ENCODE peak calls at places on chromosomes 11 and 22, in ten cellular contexts. K is suprapubic skin, N is breast epithelium, V is stomach, Z is transverse colon, Q is Panc1, T is HL-60, U is GM12891, H is prostate gland, F is spleen. B is an unnamed sample.

GRCh38 chr22:37138879-37139561 is 10.7 kb downstream of the IL2RB start:
- DNase-seq in K (no peak), N (no peak), V (no peak), Z (no peak), Q (no peak), T (no peak), U (no peak), H (no peak), F (no peak), B (no peak)

GRCh38 chr22:50733521-50734342 is 4.3 kb upstream of the ACR start:
- DNase-seq in K (peak), N (peak), V (no peak), Z (peak), Q (no peak), T (no peak), U (no peak), H (no peak), F (peak), B (no peak)

GRCh38 chr11:86617502-86617901 is 54.9 kb downstream of the ME3 start:
- DNase-seq in K (no peak), N (no peak), V (no peak), Z (no peak), Q (no peak), T (no peak), U (no peak), H (no peak), F (no peak), B (no peak)

GRCh38 chr11:75051043-75051442 is 45.6 kb downstream of the OR2AT4 start:
- DNase-seq in K (no peak), N (no peak), V (no peak), Z (no peak), Q (no peak), T (no peak), U (no peak), H (no peak), F (no peak), B (no peak)

GRCh38 chr11:78562398-78562797 is 12.3 kb downstream of the NARS2 start:
- DNase-seq in K (no peak), N (no peak), V (no peak), Z (no peak), Q (no peak), T (no peak), U (no peak), H (no peak), F (no peak), B (no peak)

GRCh38 chr22:36193171-36193570 is 8.4 kb downstream of the APOL4 start:
- DNase-seq in K (no peak), N (no peak), V (no peak), Z (no peak), Q (no peak), T (no peak), U (no peak), H (no peak), F (no peak), B (no peak)

GRCh38 chr11:416051-416756 is 1.4 kb upstream of the SIGIRR start:
- DNase-seq in K (no peak), N (no peak), V (no peak), Z (peak), Q (no peak), T (no peak), U (no peak), H (no peak), F (no peak), B (no peak)

GRCh38 chr11:45252134-45252856 is 33.8 kb downstream of the SYT13 start:
- DNase-seq in K (no peak), N (no peak), V (peak), Z (peak), Q (no peak), T (peak), U (peak), H (no peak), F (no peak), B (no peak)

GRCh38 chr11:27075192-27075591 is 34.6 kb downstream of the BBOX1 start:
- DNase-seq in K (no peak), N (no peak), V (no peak), Z (no peak), Q (no peak), T (no peak), U (no peak), H (no peak), F (no peak), B (no peak)

GRCh38 chr11:16902182-16902581 is 112.0 kb downstream of the PLEKHA7 start:
- DNase-seq in K (no peak), N (no peak), V (no peak), Z (no peak), Q (no peak), T (no peak), U (no peak), H (no peak), F (no peak), B (no peak)

GRCh38 chr11:46120361-46120710 is 918 bp downstream of the PHF21A start:
- DNase-seq in K (peak), N (no peak), V (no peak), Z (peak), Q (no peak), T (no peak), U (no peak), H (no peak), F (peak), B (no peak)

GRCh38 chr11:33690290-33691050 is 10.2 kb downstream of the C11orf91 start:
- DNase-seq in K (peak), N (no peak), V (peak), Z (no peak), Q (peak), T (no peak), U (no peak), H (no peak), F (no peak), B (no peak)

GRCh38 chr11:33735166-33735425 is 1.1 kb downstream of the CD59 start:
- DNase-seq in K (no peak), N (no peak), V (no peak), Z (no peak), Q (no peak), T (no peak), U (no peak), H (no peak), F (no peak), B (no peak)

GRCh38 chr11:17734418-17734911 is at the start of gene KCNC1:
- DNase-seq in K (peak), N (peak), V (no peak), Z (no peak), Q (no peak), T (no peak), U (no peak), H (no peak), F (peak), B (no peak)

GRCh38 chr11:128707671-128708070 is 13.8 kb downstream of the FLI1 start:
- DNase-seq in K (no peak), N (no peak), V (no peak), Z (no peak), Q (no peak), T (no peak), U (no peak), H (no peak), F (no peak), B (no peak)

GRCh38 chr11:77082838-77083552 is 16.2 kb downstream of the CAPN5 start:
- DNase-seq in K (peak), N (peak), V (peak), Z (peak), Q (no peak), T (no peak), U (no peak), H (no peak), F (peak), B (no peak)

GRCh38 chr11:77052531-77052930 is 14.2 kb upstream of the CAPN5 start:
- DNase-seq in K (no peak), N (no peak), V (no peak), Z (no peak), Q (no peak), T (no peak), U (no peak), H (no peak), F (no peak), B (no peak)

GRCh38 chr11:34632105-34632780 is 11.3 kb downstream of the EHF start:
- DNase-seq in K (no peak), N (no peak), V (peak), Z (no peak), Q (no peak), T (no peak), U (no peak), H (peak), F (no peak), B (no peak)

GRCh38 chr11:93719310-93719709 is 22.0 kb downstream of the TAF1D start:
- DNase-seq in K (no peak), N (no peak), V (no peak), Z (no peak), Q (no peak), T (no peak), U (no peak), H (no peak), F (no peak), B (no peak)

GRCh38 chr11:78138694-78139421 is 568 bp downstream of the ALG8 start:
- DNase-seq in K (no peak), N (no peak), V (peak), Z (peak), Q (no peak), T (no peak), U (no peak), H (no peak), F (no peak), B (no peak)

GRCh38 chr11:115222863-115223530 is 281.2 kb downstream of the CADM1 start:
- DNase-seq in K (no peak), N (no peak), V (no peak), Z (no peak), Q (no peak), T (no peak), U (no peak), H (no peak), F (no peak), B (no peak)

GRCh38 chr22:33835196-33835788 is 85.0 kb downstream of the LARGE1 start:
- DNase-seq in K (no peak), N (no peak), V (no peak), Z (peak), Q (no peak), T (no peak), U (no peak), H (peak), F (no peak), B (no peak)

GRCh38 chr11:2758751-2759150 is 59.0 kb upstream of the KCNQ1OT1 start:
- DNase-seq in K (peak), N (peak), V (no peak), Z (peak), Q (no peak), T (no peak), U (no peak), H (no peak), F (peak), B (no peak)

GRCh38 chr11:88246680-88247079 is 71.4 kb upstream of the RAB38 start:
- DNase-seq in K (no peak), N (no peak), V (no peak), Z (no peak), Q (no peak), T (no peak), U (no peak), H (no peak), F (no peak), B (no peak)

GRCh38 chr11:128021304-128022006 is 565.9 kb downstream of the ETS1 start:
- DNase-seq in K (no peak), N (no peak), V (no peak), Z (no peak), Q (no peak), T (no peak), U (no peak), H (peak), F (no peak), B (no peak)

GRCh38 chr11:68527585-68527984 is 67.0 kb downstream of the PPP6R3 start:
- DNase-seq in K (no peak), N (no peak), V (no peak), Z (no peak), Q (no peak), T (no peak), U (no peak), H (no peak), F (no peak), B (no peak)

GRCh38 chr22:43862074-43862881 is at the start of gene SULT4A1:
- DNase-seq in K (no peak), N (peak), V (no peak), Z (no peak), Q (peak), T (no peak), U (no peak), H (no peak), F (peak), B (no peak)

GRCh38 chr11:41943671-41944070 is 484.2 kb upstream of the LRRC4C start:
- DNase-seq in K (no peak), N (no peak), V (no peak), Z (no peak), Q (no peak), T (no peak), U (no peak), H (no peak), F (no peak), B (no peak)

GRCh38 chr11:3205261-3206127 is 13.1 kb downstream of the MRGPRG start:
- DNase-seq in K (no peak), N (no peak), V (no peak), Z (no peak), Q (no peak), T (no peak), U (no peak), H (no peak), F (peak), B (no peak)

GRCh38 chr11:7252683-7253213 is 1.0 kb downstream of the SYT9 start:
- DNase-seq in K (no peak), N (peak), V (no peak), Z (no peak), Q (no peak), T (no peak), U (no peak), H (no peak), F (no peak), B (no peak)
- TF ChIP-seq POLR2AphosphoS5 in K (no peak), N (no peak), V (no peak), Z (no peak), Q (no peak), T (no peak), U (no peak), H (no peak), F (no peak), B (no peak)

GRCh38 chr22:18076060-18076497 is 1.7 kb upstream of the PEX26 start:
- DNase-seq in K (no peak), N (no peak), V (peak), Z (peak), Q (peak), T (peak), U (no peak), H (peak), F (no peak), B (peak)
- TF ChIP-seq POLR2AphosphoS5 in K (no peak), N (peak), V (no peak), Z (no peak), Q (no peak), T (no peak), U (no peak), H (peak), F (no peak), B (no peak)

GRCh38 chr11:96342971-96343711 is at the start of gene MAML2:
- DNase-seq in K (peak), N (peak), V (peak), Z (peak), Q (peak), T (peak), U (peak), H (peak), F (peak), B (peak)
- TF ChIP-seq POLR2AphosphoS5 in K (no peak), N (peak), V (no peak), Z (peak), Q (no peak), T (no peak), U (no peak), H (peak), F (peak), B (no peak)

GRCh38 chr11:119882316-119882715 is 153.3 kb upstream of the NECTIN1 start:
- DNase-seq in K (no peak), N (no peak), V (no peak), Z (no peak), Q (no peak), T (no peak), U (no peak), H (no peak), F (peak), B (no peak)

GRCh38 chr11:119878990-119879389 is 150.0 kb upstream of the NECTIN1 start:
- DNase-seq in K (no peak), N (no peak), V (no peak), Z (no peak), Q (no peak), T (no peak), U (no peak), H (no peak), F (no peak), B (no peak)

GRCh38 chr11:119880143-119880542 is 151.1 kb upstream of the NECTIN1 start:
- DNase-seq in K (no peak), N (no peak), V (peak), Z (no peak), Q (no peak), T (no peak), U (no peak), H (no peak), F (peak), B (no peak)

GRCh38 chr11:119876841-119877240 is 147.8 kb upstream of the NECTIN1 start:
- DNase-seq in K (no peak), N (no peak), V (no peak), Z (no peak), Q (no peak), T (no peak), U (no peak), H (no peak), F (peak), B (no peak)

GRCh38 chr11:119880873-119881272 is 151.9 kb upstream of the NECTIN1 start:
- DNase-seq in K (no peak), N (no peak), V (no peak), Z (no peak), Q (no peak), T (no peak), U (no peak), H (no peak), F (peak), B (no peak)
- TF ChIP-seq POLR2AphosphoS5 in K (no peak), N (no peak), V (no peak), Z (no peak), Q (no peak), T (no peak), U (no peak), H (no peak), F (no peak), B (no peak)

DNA sequence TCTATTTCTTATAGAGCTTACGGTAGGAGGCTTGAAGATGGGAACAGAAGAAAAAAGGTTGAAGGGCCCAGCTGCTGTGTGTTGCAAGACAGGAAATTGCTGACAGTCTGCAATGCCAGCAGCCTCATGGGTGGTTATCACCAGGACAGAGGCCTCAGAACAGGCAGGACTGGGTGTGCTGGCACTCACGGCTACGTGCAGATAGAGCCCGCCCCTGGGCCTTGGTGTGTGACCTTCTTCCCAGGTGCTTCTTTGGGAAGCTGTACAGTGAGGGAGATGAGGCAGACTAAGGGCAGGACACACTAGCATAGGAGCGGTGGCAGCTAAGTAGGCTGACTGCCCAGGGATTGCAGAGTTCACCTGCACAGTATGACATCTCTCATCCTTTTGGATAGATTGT is 12.6 kb downstream of the PRAME start:
- DNase-seq in K (no peak), N (no peak), V (no peak), Z (no peak), Q (no peak), T (peak), U (no peak), H (no peak), F (no peak), B (no peak)
- TF ChIP-seq POLR2AphosphoS5 in K (no peak), N (no peak), V (no peak), Z (no peak), Q (no peak), T (peak), U (no peak), H (no peak), F (no peak), B (no peak)

GRCh38 chr22:48429621-48430020 is 1398.1 kb downstream of the BRD1 start:
- DNase-seq in K (peak), N (peak), V (no peak), Z (no peak), Q (no peak), T (no peak), U (no peak), H (no peak), F (no peak), B (no peak)
- TF ChIP-seq POLR2AphosphoS5 in K (no peak), N (no peak), V (no peak), Z (no peak), Q (no peak), T (no peak), U (no peak), H (no peak), F (no peak), B (no peak)

GRCh38 chr11:123206671-123207421 is 11.8 kb upstream of the CLMP start:
- DNase-seq in K (no peak), N (no peak), V (no peak), Z (no peak), Q (no peak), T (no peak), U (no peak), H (no peak), F (no peak), B (no peak)
- TF ChIP-seq POLR2AphosphoS5 in K (no peak), N (no peak), V (no peak), Z (peak), Q (no peak), T (no peak), U (no peak), H (no peak), F (no peak), B (no peak)

B was measured in SK-N-MC.